ENCODE peak calls at places on chromosomes 12 and 14, in nine cellular contexts. O is tibial artery; P is cardiac muscle cell; J is uterus; I is naive thymus-derived CD4-positive, alpha-beta T cell; W is lung; Q is PC-9; T is thoracic aorta; Y is right atrium auricular region. G is an unnamed sample.
A peak's percentile ranks its signal among the peaks of the same experiment; 100 is the strongest.

GRCh38 chr12:94560416-94561221 is 89.7 kb downstream of the TMCC3 start:
- DNase-seq in O (no peak), P (peak; percentile 31), J (no peak), I (no peak), W (no peak), Q (peak; percentile 94), T (no peak), Y (no peak), G (peak; percentile 32)

GRCh38 chr12:118035194-118036041 is 18.9 kb downstream of the RFC5 start:
- DNase-seq in O (no peak), P (peak; percentile 23), J (no peak), I (no peak), W (no peak), Q (no peak), T (no peak), Y (no peak), G (no peak)

GRCh38 chr14:99230271-99231141 is 41.5 kb downstream of the BCL11B start:
- DNase-seq in O (peak; percentile 62), P (no peak), J (no peak), I (peak; percentile 54), W (no peak), Q (no peak), T (no peak), Y (no peak), G (no peak)

GRCh38 chr14:87873741-87874140 is 119.2 kb downstream of the GALC start:
- DNase-seq in O (no peak), P (no peak), J (no peak), I (no peak), W (no peak), Q (no peak), T (no peak), Y (no peak), G (no peak)

GRCh38 chr12:119036878-119037493 is 55.6 kb downstream of the SRRM4 start:
- DNase-seq in O (no peak), P (peak; percentile 13), J (no peak), I (no peak), W (no peak), Q (peak; percentile 6), T (no peak), Y (no peak), G (peak; percentile 64)

GRCh38 chr12:129246630-129247029 is 393.4 kb downstream of the GLT1D1 start:
- DNase-seq in O (no peak), P (no peak), J (no peak), I (no peak), W (no peak), Q (no peak), T (no peak), Y (no peak), G (no peak)

GRCh38 chr14:74882103-74882920 is 596 bp downstream of the DLST start:
- DNase-seq in O (peak; percentile 72), P (peak; percentile 57), J (no peak), I (no peak), W (peak; percentile 44), Q (no peak), T (peak; percentile 22), Y (no peak), G (no peak)

GRCh38 chr14:38342803-38343202 is 86.9 kb upstream of the CLEC14A start:
- DNase-seq in O (no peak), P (no peak), J (no peak), I (no peak), W (no peak), Q (peak; percentile 9), T (no peak), Y (no peak), G (no peak)

GRCh38 chr12:84550518-84550917 is 362.1 kb downstream of the SLC6A15 start:
- DNase-seq in O (no peak), P (no peak), J (no peak), I (no peak), W (no peak), Q (no peak), T (no peak), Y (no peak), G (no peak)

GRCh38 chr12:23204933-23205778 is 580.2 kb downstream of the ETNK1 start:
- DNase-seq in O (no peak), P (peak; percentile 81), J (no peak), I (no peak), W (no peak), Q (no peak), T (no peak), Y (no peak), G (peak; percentile 9)

GRCh38 chr14:93114713-93115068 is 1.0 kb downstream of the ITPK1 start:
- DNase-seq in O (peak; percentile 77), P (no peak), J (peak; percentile 37), I (no peak), W (no peak), Q (no peak), T (no peak), Y (no peak), G (no peak)

GRCh38 chr14:42541535-42542001 is 934.9 kb downstream of the LRFN5 start:
- DNase-seq in O (no peak), P (peak; percentile 6), J (no peak), I (no peak), W (no peak), Q (no peak), T (no peak), Y (no peak), G (peak; percentile 17)

GRCh38 chr12:120677765-120678473 is 9.0 kb upstream of the MLEC start:
- DNase-seq in O (no peak), P (peak; percentile 27), J (peak; percentile 64), I (no peak), W (no peak), Q (no peak), T (no peak), Y (no peak), G (no peak)

GRCh38 chr14:70638416-70638815 is 3.3 kb upstream of the TTC9 start:
- DNase-seq in O (no peak), P (no peak), J (no peak), I (no peak), W (no peak), Q (no peak), T (no peak), Y (no peak), G (no peak)

GRCh38 chr12:12748051-12748450 is 30.9 kb downstream of the CDKN1B start:
- DNase-seq in O (no peak), P (no peak), J (no peak), I (no peak), W (no peak), Q (no peak), T (no peak), Y (no peak), G (no peak)
- H3K27ac ChIP-seq in O (no peak overlapping the region), P (peak overlapping the region; percentile 25), J (no peak overlapping the region), I (no peak overlapping the region), W (no peak overlapping the region), Q (no peak overlapping the region), T (peak overlapping the region; percentile 7), Y (no peak overlapping the region), G (no peak overlapping the region)

GRCh38 chr12:109139360-109139759 is 23.0 kb downstream of the ACACB start:
- DNase-seq in O (peak; percentile 25), P (no peak), J (no peak), I (no peak), W (no peak), Q (no peak), T (no peak), Y (no peak), G (no peak)
- H3K4me1 ChIP-seq in O (no peaks in the 10 kb centered on the region), P (peaks cover 2% of the 10 kb centered on the region), J (no peaks in the 10 kb centered on the region), I (no peaks in the 10 kb centered on the region), W (peaks cover 9% of the 10 kb centered on the region), Q (no peaks in the 10 kb centered on the region), T (peaks cover 2% of the 10 kb centered on the region), Y (peaks cover 49% of the 10 kb centered on the region), G (no peaks in the 10 kb centered on the region)

DNA sequence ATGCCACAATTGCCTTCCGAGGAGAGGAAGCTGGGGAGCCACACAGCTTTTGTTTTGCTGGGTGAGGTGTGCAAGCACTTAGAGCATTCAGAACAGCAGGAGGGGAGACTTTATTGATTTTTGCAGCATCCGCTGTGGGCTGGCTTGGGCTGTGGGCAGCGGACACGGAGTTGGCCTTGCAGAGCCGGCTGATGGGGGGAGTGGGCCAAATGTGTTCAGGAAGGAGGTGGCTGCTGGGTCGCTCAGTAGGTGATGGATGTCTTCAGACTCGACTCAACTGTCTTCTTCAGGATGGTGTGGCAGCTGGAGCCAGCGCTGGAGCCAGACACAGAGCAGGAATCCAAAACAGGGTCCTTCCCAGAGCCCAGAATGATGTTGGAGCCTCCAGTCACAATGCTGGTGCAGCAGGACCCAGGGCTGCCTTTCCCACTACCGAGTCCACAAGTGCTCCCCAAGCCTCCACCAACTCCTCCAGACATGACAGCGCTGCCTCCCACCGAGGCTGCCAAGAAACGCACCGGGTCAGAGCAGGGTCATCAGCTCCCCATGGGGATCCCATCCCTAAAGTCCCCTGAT is 4.8 kb upstream of the KRT79 start:
- DNase-seq in O (no peak), P (no peak), J (no peak), I (no peak), W (no peak), Q (no peak), T (no peak), Y (no peak), G (no peak)
- H3K27me3 ChIP-seq in O (no peaks in the 10 kb centered on the region), P (peaks cover 23% of the 10 kb centered on the region), J (no peaks in the 10 kb centered on the region), I (no peaks in the 10 kb centered on the region), W (no peaks in the 10 kb centered on the region), Q (no peaks in the 10 kb centered on the region), T (no peaks in the 10 kb centered on the region), Y (no peaks in the 10 kb centered on the region), G (no peaks in the 10 kb centered on the region)

GRCh38 chr12:27334052-27334720 is 1.6 kb downstream of the BMAL2 start:
- DNase-seq in O (no peak), P (no peak), J (no peak), I (no peak), W (no peak), Q (no peak), T (no peak), Y (no peak), G (no peak)

GRCh38 chr12:27331927-27332324 is 710 bp upstream of the BMAL2 start:
- DNase-seq in O (no peak), P (no peak), J (no peak), I (no peak), W (no peak), Q (peak; percentile 33), T (no peak), Y (no peak), G (no peak)

GRCh38 chr12:27332407-27333310 is at the start of gene BMAL2:
- DNase-seq in O (no peak), P (peak; percentile 57), J (peak; percentile 16), I (peak; percentile 19), W (no peak), Q (peak; percentile 79), T (no peak), Y (no peak), G (peak; percentile 72)

GRCh38 chr12:27334721-27335082 is 2.1 kb downstream of the BMAL2 start:
- DNase-seq in O (no peak), P (no peak), J (no peak), I (no peak), W (no peak), Q (no peak), T (no peak), Y (no peak), G (no peak)

DNA sequence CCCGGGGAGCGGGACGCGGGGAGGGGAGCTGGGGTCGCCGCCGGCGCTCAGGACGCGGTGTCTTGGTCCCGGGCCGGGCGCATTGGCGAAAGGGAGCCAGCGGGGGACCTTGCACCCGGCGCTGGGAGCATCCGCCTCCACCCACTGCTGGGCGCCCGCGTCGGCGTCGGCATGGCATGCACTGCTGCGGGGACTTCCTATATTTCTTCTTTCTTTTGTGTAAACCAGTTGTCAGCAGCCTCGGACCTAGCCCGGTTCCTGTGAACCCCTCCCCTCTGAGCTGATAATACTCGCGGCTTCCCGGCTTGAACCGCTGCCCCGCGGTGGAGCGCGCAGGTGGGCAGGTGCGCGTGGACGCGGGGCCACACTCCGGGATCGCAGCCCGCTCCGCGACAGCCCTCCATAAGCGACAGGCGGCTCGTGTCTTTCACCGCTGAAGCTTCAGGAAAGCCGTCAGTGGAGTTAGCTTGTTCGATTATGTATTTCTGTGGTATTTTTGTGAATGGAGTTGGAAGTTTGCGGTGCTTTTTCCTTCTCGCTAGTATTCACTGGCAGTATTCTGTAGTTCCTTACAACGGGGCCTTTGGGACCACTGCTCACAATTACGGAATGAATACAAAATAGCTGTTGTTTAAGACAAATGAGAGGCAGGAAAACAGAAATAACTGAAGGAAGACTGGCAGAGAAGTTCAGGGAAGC is 824 bp downstream of the BMAL2 start:
- DNase-seq in O (peak; percentile 69), P (no peak), J (no peak), I (peak; percentile 25), W (no peak), Q (peak; percentile 48), T (no peak), Y (no peak), G (peak; percentile 25)
- H3K27ac ChIP-seq in O (peak overlapping the region; percentile 59), P (no peak overlapping the region), J (no peak overlapping the region), I (no peak overlapping the region), W (no peak overlapping the region), Q (peak overlapping the region; percentile 91), T (no peak overlapping the region), Y (peak overlapping the region; percentile 32), G (no peak overlapping the region)

G was measured in SJCRH30.